ENCODE peak calls at places on chromosome 14, in seven cellular contexts. I is K562, B is GM23248, U is right lobe of liver, Y is MM.1S, M is stomach, V is cardiac muscle cell. R is an unnamed sample. For H3K27me3, the result is how much of the 10 kb centered on the place peaks cover.

GRCh38 chr14:26703967-26704366 is 106.1 kb upstream of the NOVA1 start:
- DNase-seq in I (no peak), B (no peak), U (no peak), Y (no peak), M (no peak), V (no peak), R (no peak)

GRCh38 chr14:22518073-22518472 is 71.0 kb downstream of the DAD1 start:
- DNase-seq in I (no peak), B (no peak), U (no peak), Y (no peak), M (no peak), V (no peak), R (no peak)

GRCh38 chr14:36824854-36825253 is 163.2 kb downstream of the PAX9 start:
- DNase-seq in I (no peak), B (no peak), U (no peak), Y (no peak), M (no peak), V (no peak), R (no peak)

GRCh38 chr14:62692490-62693106 is 352.7 kb downstream of the KCNH5 start:
- DNase-seq in I (no peak), B (no peak), U (no peak), Y (no peak), M (no peak), V (peak), R (no peak)

GRCh38 chr14:24366664-24367505 is 1.1 kb upstream of the NFATC4 start:
- DNase-seq in I (peak), B (peak), U (no peak), Y (peak), M (peak), V (peak), R (peak)

GRCh38 chr14:68779761-68780323 is 13.0 kb downstream of the ZFP36L1 start:
- DNase-seq in I (peak), B (peak), U (no peak), Y (no peak), M (peak), V (peak), R (no peak)

GRCh38 chr14:91004987-91005386 is 55.5 kb downstream of the RPS6KA5 start:
- DNase-seq in I (no peak), B (no peak), U (no peak), Y (no peak), M (no peak), V (no peak), R (no peak)

GRCh38 chr14:65281991-65282908 is 130.3 kb upstream of the FUT8 start:
- DNase-seq in I (no peak), B (peak), U (no peak), Y (peak), M (no peak), V (peak), R (peak)

GRCh38 chr14:93011650-93012317 is 88.8 kb downstream of the CHGA start:
- DNase-seq in I (no peak), B (no peak), U (no peak), Y (no peak), M (no peak), V (no peak), R (no peak)

GRCh38 chr14:105600939-105601359 is 74.6 kb downstream of the TMEM121 start:
- DNase-seq in I (no peak), B (no peak), U (no peak), Y (no peak), M (no peak), V (no peak), R (no peak)

GRCh38 chr14:79436325-79436724 is 775.0 kb downstream of the DIO2 start:
- DNase-seq in I (no peak), B (no peak), U (no peak), Y (no peak), M (no peak), V (no peak), R (no peak)

GRCh38 chr14:103013028-103013427 is 44.3 kb downstream of the CDC42BPB start:
- DNase-seq in I (no peak), B (no peak), U (no peak), Y (no peak), M (no peak), V (no peak), R (no peak)

GRCh38 chr14:24213866-24214652 is 771 bp upstream of the CHMP4A start:
- DNase-seq in I (no peak), B (no peak), U (no peak), Y (no peak), M (no peak), V (no peak), R (no peak)

GRCh38 chr14:104777808-104778249 is 17.7 kb downstream of the AKT1 start:
- DNase-seq in I (no peak), B (no peak), U (no peak), Y (no peak), M (no peak), V (no peak), R (no peak)

GRCh38 chr14:28436821-28437220 is 329.8 kb upstream of the FOXG1 start:
- DNase-seq in I (no peak), B (no peak), U (no peak), Y (no peak), M (no peak), V (no peak), R (no peak)

GRCh38 chr14:23056257-23056955 is 914 bp downstream of the CDH24 start:
- DNase-seq in I (peak), B (peak), U (peak), Y (peak), M (peak), V (peak), R (no peak)

GRCh38 chr14:69711065-69711464 is 55.9 kb upstream of the SRSF5 start:
- DNase-seq in I (no peak), B (no peak), U (no peak), Y (no peak), M (no peak), V (peak), R (no peak)

GRCh38 chr14:71701990-71702389 is 230.2 kb upstream of the RGS6 start:
- DNase-seq in I (no peak), B (no peak), U (no peak), Y (no peak), M (no peak), V (no peak), R (no peak)

GRCh38 chr14:22200977-22201605 is 387.9 kb downstream of the DAD1 start:
- DNase-seq in I (peak), B (peak), U (no peak), Y (peak), M (no peak), V (peak), R (peak)

GRCh38 chr14:75654127-75654732 is 6.4 kb downstream of the ERG28 start:
- DNase-seq in I (peak), B (peak), U (peak), Y (peak), M (peak), V (peak), R (peak)

GRCh38 chr14:68979722-68980552 is 835 bp upstream of the ACTN1 start:
- DNase-seq in I (peak), B (peak), U (peak), Y (no peak), M (peak), V (no peak), R (no peak)

GRCh38 chr14:64758025-64758521 is 53.8 kb downstream of the PLEKHG3 start:
- DNase-seq in I (no peak), B (peak), U (peak), Y (no peak), M (no peak), V (peak), R (no peak)

GRCh38 chr14:37709419-37710195 is 114.2 kb downstream of the TTC6 start:
- DNase-seq in I (no peak), B (peak), U (no peak), Y (no peak), M (no peak), V (peak), R (no peak)

GRCh38 chr14:50308363-50308762 is 3.7 kb downstream of the L2HGDH start:
- DNase-seq in I (no peak), B (no peak), U (no peak), Y (no peak), M (no peak), V (no peak), R (no peak)

GRCh38 chr14:75023108-75023507 is 20.4 kb downstream of the EIF2B2 start:
- DNase-seq in I (no peak), B (peak), U (no peak), Y (no peak), M (no peak), V (no peak), R (no peak)

GRCh38 chr14:87178277-87178676 is 814.7 kb downstream of the GALC start:
- DNase-seq in I (no peak), B (no peak), U (no peak), Y (peak), M (no peak), V (no peak), R (no peak)
- H3K27me3 ChIP-seq in I (under half), B (under half), U (under half), Y (under half), M (under half), V (under half), R (under half)

GRCh38 chr14:101730626-101731186 is 30.8 kb upstream of the PPP2R5C start:
- DNase-seq in I (no peak), B (no peak), U (no peak), Y (no peak), M (no peak), V (no peak), R (no peak)
- H3K27me3 ChIP-seq in I (under half), B (under half), U (under half), Y (under half), M (under half), V (under half), R (under half)

GRCh38 chr14:100615736-100616695 is 28.8 kb upstream of the BEGAIN start:
- DNase-seq in I (no peak), B (no peak), U (peak), Y (no peak), M (no peak), V (no peak), R (no peak)
- H3K27me3 ChIP-seq in I (under half), B (half or more), U (under half), Y (under half), M (under half), V (under half), R (under half)

GRCh38 chr14:60642270-60642789 is 6.9 kb downstream of the SIX1 start:
- DNase-seq in I (no peak), B (no peak), U (no peak), Y (no peak), M (no peak), V (no peak), R (no peak)

GRCh38 chr14:60642790-60643397 is 6.4 kb downstream of the SIX1 start:
- DNase-seq in I (no peak), B (no peak), U (no peak), Y (no peak), M (no peak), V (no peak), R (no peak)

GRCh38 chr14:60639677-60640076 is 9.6 kb downstream of the SIX1 start:
- DNase-seq in I (no peak), B (no peak), U (no peak), Y (no peak), M (no peak), V (no peak), R (no peak)

GRCh38 chr14:60641722-60642269 is 7.5 kb downstream of the SIX1 start:
- DNase-seq in I (no peak), B (no peak), U (no peak), Y (no peak), M (no peak), V (no peak), R (no peak)

GRCh38 chr14:60640859-60641721 is 8.2 kb downstream of the SIX1 start:
- DNase-seq in I (no peak), B (no peak), U (no peak), Y (no peak), M (no peak), V (no peak), R (no peak)
- H3K27me3 ChIP-seq in I (under half), B (under half), U (under half), Y (under half), M (half or more), V (half or more), R (half or more)

GRCh38 chr14:98940693-98941437 is 331.1 kb downstream of the BCL11B start:
- DNase-seq in I (no peak), B (no peak), U (no peak), Y (no peak), M (no peak), V (no peak), R (no peak)

GRCh38 chr14:98945611-98946570 is 326.1 kb downstream of the BCL11B start:
- DNase-seq in I (no peak), B (no peak), U (no peak), Y (no peak), M (no peak), V (no peak), R (no peak)

GRCh38 chr14:98941481-98941880 is 330.5 kb downstream of the BCL11B start:
- DNase-seq in I (no peak), B (no peak), U (no peak), Y (no peak), M (no peak), V (no peak), R (no peak)

GRCh38 chr14:98944989-98945388 is 327.0 kb downstream of the BCL11B start:
- DNase-seq in I (no peak), B (no peak), U (no peak), Y (no peak), M (no peak), V (no peak), R (no peak)

DNA sequence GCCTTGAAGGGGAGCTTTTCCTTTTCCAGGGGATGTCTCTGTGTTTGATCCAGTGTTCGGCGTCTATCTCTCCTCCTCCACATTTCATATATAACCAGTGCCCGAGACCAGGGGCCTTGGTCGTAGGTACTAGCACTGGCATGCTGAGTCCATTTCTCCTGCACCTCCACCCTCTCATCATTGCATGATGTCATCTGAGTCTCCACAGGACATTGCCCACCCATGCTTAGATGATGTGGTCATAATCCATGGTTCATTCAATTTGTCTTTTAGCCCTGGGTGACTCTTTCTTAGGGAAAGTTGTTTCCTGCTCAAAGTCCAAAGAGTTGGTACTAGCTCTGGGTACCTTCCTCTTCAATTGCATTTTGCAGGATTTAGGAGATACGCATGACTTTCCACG is 328.1 kb downstream of the BCL11B start:
- DNase-seq in I (no peak), B (no peak), U (no peak), Y (no peak), M (no peak), V (no peak), R (no peak)
- H3K27me3 ChIP-seq in I (under half), B (under half), U (under half), Y (under half), M (under half), V (under half), R (under half)

DNA sequence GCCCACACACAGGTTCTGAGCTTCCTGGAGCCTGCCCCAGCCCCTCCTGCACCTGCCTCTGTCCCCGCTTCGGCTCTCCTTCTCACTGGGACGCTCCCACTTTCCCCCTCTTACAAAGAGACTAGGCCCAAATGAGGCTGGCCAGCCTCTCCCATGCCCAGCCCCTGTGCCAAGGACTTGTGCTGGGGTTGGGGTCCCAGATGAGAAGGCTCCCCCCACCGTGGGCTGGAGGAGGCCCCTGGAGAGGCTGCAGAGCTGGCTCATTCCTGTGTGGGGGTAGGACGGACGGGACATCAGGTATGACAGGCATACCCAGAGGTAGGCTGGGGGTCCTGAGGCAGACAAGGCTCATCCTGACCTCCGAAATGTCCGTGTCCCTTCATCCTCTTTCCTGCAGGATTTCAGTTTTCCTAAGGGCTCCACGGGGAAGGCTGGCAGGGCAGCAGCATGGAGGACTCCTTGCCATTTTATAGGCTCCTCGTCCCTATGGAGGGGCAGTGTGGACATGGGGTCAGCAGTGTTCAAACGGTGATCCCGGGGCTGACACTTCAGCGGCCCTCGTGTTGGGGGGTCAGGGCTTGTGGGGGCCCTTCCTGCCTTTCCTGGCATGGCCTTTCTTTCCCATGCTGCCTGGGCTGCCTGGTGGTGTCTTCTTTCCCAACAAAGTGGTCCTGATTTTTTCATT is 49.1 kb upstream of the MEG3 start:
- DNase-seq in I (no peak), B (no peak), U (no peak), Y (no peak), M (peak), V (no peak), R (no peak)
- H3K27me3 ChIP-seq in I (under half), B (half or more), U (under half), Y (under half), M (under half), V (under half), R (under half)